ENCODE peak calls at places on chromosome 20, in nine cellular contexts. H, I, Y, V, O, U, E, T and Z are unnamed samples. For H3K9me3, the result is how much of the 10 kb centered on the place peaks cover.

GRCh38 chr20:60784321-60784720 is 467.7 kb upstream of the CDH4 start:
- DNase-seq in H (no peak), Y (no peak), U (no peak), T (no peak), E (no peak), I (no peak), O (no peak), V (no peak), Z (no peak)

GRCh38 chr20:46905364-46906125 is 10.9 kb downstream of the EYA2 start:
- DNase-seq in I (no peak), V (no peak), U (peak), E (no peak), O (no peak), Y (no peak), H (no peak), T (no peak), Z (no peak)

GRCh38 chr20:20843982-20844381 is 131.5 kb upstream of the RALGAPA2 start:
- DNase-seq in U (no peak), I (no peak), E (peak), V (no peak), Y (no peak), O (no peak), H (no peak), T (no peak), Z (peak)

GRCh38 chr20:32636821-32637220 is 36.9 kb downstream of the C20orf203 start:
- DNase-seq in O (no peak), V (no peak), U (no peak), Y (no peak), I (no peak), H (no peak), E (no peak), T (no peak), Z (peak)

GRCh38 chr20:41510224-41510623 is 108.0 kb downstream of the CHD6 start:
- DNase-seq in H (no peak), I (no peak), T (no peak), V (no peak), E (no peak), U (no peak), O (no peak), Y (no peak), Z (no peak)

GRCh38 chr20:8756410-8756809 is 312.5 kb upstream of the PLCB4 start:
- DNase-seq in V (no peak), O (no peak), U (no peak), I (no peak), T (peak), H (no peak), Y (no peak), E (no peak), Z (no peak)

GRCh38 chr20:59007758-59008511 is 881 bp upstream of the CTSZ start:
- DNase-seq in T (peak), H (peak), V (peak), O (peak), I (no peak), U (no peak), E (no peak), Y (peak), Z (peak)

GRCh38 chr20:53447271-53447670 is 146.4 kb downstream of the ZNF217 start:
- DNase-seq in H (no peak), Y (no peak), U (no peak), E (no peak), V (no peak), I (no peak), T (no peak), O (no peak), Z (no peak)

GRCh38 chr20:22958390-22958789 is 76.7 kb upstream of the SSTR4 start:
- DNase-seq in V (no peak), H (no peak), E (no peak), Y (no peak), U (no peak), I (no peak), O (no peak), T (no peak), Z (no peak)

DNA sequence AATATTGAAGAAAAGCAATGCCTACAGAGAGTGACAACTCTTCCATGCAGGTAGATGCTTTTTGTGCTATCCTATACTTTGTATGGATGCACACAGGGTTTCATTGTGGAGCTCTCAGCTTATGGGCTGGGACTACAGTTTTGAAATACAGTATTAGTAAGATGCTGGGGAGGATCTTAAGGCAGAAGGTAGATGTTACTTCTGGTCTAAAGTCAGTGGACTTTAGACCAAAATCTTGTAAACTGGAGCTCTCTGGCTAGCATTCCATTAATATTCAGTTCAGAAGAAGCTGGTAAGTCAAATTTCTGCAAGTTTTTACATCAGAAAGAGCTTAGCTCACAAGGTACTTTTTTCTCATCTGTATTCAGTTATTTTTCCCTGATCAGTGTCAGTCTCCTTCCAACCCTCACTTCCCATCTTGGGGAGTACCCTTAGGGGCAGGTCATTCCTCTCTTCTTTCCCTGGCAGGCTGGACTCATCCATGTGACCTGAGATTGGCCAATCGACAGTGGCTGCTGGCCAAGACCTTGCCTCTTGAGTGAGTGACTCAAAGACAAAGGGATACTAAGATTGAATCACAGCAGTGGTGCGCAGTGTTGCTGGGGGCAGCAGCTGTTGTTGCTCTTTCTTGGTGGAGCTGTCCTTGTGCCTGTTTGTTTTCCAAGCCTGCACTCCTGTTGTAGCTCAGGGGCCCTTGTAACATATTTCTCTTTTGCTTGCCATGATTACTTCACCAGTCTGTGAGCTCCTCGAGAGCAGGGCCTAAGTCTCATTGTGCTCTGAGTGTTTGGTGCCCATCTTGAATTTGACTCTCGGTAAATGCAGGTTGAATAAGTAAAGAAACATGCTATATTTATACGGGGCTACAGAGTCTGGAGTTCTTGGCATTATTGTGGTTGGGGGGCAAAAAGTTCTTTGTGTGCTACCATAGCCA is 2.8 kb upstream of the PHF20 start:
- DNase-seq in V (peak), O (peak), Y (peak), U (peak), E (peak), I (no peak), H (peak), T (peak), Z (peak)
- H3K4me3 ChIP-seq in V (no peak), O (no peak), Y (no peak), U (no peak), E (no peak), I (peak), H (no peak), T (no peak), Z (no peak)

GRCh38 chr20:62418709-62419487 is 8.4 kb downstream of the RBBP8NL start:
- DNase-seq in E (no peak), U (no peak), O (no peak), I (no peak), T (no peak), Y (no peak), H (no peak), V (no peak), Z (no peak)

GRCh38 chr20:62422636-62423325 is 4.6 kb downstream of the RBBP8NL start:
- DNase-seq in H (no peak), U (no peak), Y (no peak), T (no peak), E (no peak), I (no peak), V (no peak), O (no peak), Z (no peak)

GRCh38 chr20:62419759-62420158 is 7.6 kb downstream of the RBBP8NL start:
- DNase-seq in V (no peak), I (no peak), H (no peak), E (no peak), O (no peak), T (no peak), U (no peak), Y (no peak), Z (no peak)

GRCh38 chr20:62421716-62421990 is 5.7 kb downstream of the RBBP8NL start:
- DNase-seq in H (no peak), Y (no peak), I (no peak), T (no peak), O (no peak), U (no peak), V (no peak), E (no peak), Z (no peak)

GRCh38 chr20:62420846-62421715 is 6.3 kb downstream of the RBBP8NL start:
- DNase-seq in O (no peak), Y (no peak), T (no peak), U (no peak), H (no peak), V (no peak), E (peak), I (no peak), Z (no peak)
- H3K9me3 ChIP-seq in O (under half), Y (under half), T (under half), U (under half), H (under half), V (under half), E (under half), I (under half), Z (under half)

DNA sequence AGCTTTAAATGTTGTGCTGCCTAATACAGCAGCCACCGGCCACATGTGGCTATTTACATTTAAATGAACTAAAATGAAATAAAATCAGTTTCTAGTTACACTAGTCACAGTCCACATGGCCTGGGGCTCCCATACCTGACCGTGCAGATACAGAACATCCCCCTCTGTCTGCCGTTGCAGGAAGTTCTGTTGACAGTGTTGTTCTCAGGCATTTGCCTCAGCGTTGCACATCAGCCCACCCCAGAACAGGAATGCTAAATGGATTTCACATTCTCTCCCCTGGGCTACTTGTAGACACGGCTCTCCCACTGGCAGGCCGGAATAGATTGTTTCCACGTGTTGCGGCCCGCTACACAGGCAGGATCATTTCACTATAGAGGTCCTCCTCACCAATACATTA is 26.3 kb downstream of the JAG1 start:
- DNase-seq in I (no peak), Y (no peak), U (no peak), O (peak), H (no peak), V (no peak), E (peak), T (no peak), Z (peak)
- TF ChIP-seq CTCF in I (no peak), Y (peak), U (no peak), O (peak), H (no peak), V (no peak), E (peak), T (no peak), Z (peak)

GRCh38 chr20:43722153-43722505 is 4.7 kb downstream of the GTSF1L start:
- DNase-seq in H (no peak), O (no peak), U (no peak), E (no peak), T (no peak), V (no peak), Y (no peak), I (peak), Z (no peak)

GRCh38 chr20:43720007-43720406 is 6.8 kb downstream of the GTSF1L start:
- DNase-seq in H (no peak), O (no peak), Y (no peak), I (no peak), U (no peak), V (no peak), E (no peak), T (no peak), Z (no peak)

GRCh38 chr20:43723194-43723593 is 3.6 kb downstream of the GTSF1L start:
- DNase-seq in O (no peak), I (no peak), T (no peak), H (no peak), U (no peak), V (no peak), E (no peak), Y (no peak), Z (no peak)

GRCh38 chr20:43721097-43721428 is 5.7 kb downstream of the GTSF1L start:
- DNase-seq in I (no peak), H (no peak), E (no peak), U (no peak), T (no peak), O (no peak), Y (no peak), V (no peak), Z (no peak)

GRCh38 chr20:43721429-43722152 is 5.2 kb downstream of the GTSF1L start:
- DNase-seq in I (no peak), U (no peak), O (no peak), Y (no peak), H (no peak), V (no peak), E (no peak), T (no peak), Z (peak)
- H3K4me3 ChIP-seq in I (peak), U (no peak), O (no peak), Y (no peak), H (no peak), V (no peak), E (no peak), T (no peak), Z (no peak)

GRCh38 chr20:55211481-55211880 is 736.1 kb downstream of the DOK5 start:
- DNase-seq in I (no peak), U (no peak), H (no peak), V (no peak), E (no peak), T (no peak), Y (no peak), O (no peak), Z (no peak)
- H3K9me3 ChIP-seq in I (under half), U (under half), H (under half), V (under half), E (under half), T (under half), Y (under half), O (under half), Z (under half)

GRCh38 chr20:3669710-3670367 is 6.6 kb upstream of the GFRA4 start:
- DNase-seq in E (no peak), U (no peak), O (no peak), T (no peak), Y (peak), H (peak), V (no peak), I (no peak), Z (no peak)

GRCh38 chr20:3670945-3671344 is 7.7 kb upstream of the GFRA4 start:
- DNase-seq in Y (peak), T (no peak), H (peak), O (no peak), V (peak), I (no peak), E (no peak), U (no peak), Z (no peak)

GRCh38 chr20:3672864-3673550 is 8.8 kb downstream of the ADAM33 start:
- DNase-seq in O (no peak), I (no peak), H (no peak), U (no peak), Y (peak), V (peak), T (no peak), E (no peak), Z (no peak)

GRCh38 chr20:3671986-3672863 is 9.0 kb upstream of the GFRA4 start:
- DNase-seq in V (peak), I (no peak), Y (peak), E (no peak), T (no peak), O (no peak), U (no peak), H (peak), Z (peak)

DNA sequence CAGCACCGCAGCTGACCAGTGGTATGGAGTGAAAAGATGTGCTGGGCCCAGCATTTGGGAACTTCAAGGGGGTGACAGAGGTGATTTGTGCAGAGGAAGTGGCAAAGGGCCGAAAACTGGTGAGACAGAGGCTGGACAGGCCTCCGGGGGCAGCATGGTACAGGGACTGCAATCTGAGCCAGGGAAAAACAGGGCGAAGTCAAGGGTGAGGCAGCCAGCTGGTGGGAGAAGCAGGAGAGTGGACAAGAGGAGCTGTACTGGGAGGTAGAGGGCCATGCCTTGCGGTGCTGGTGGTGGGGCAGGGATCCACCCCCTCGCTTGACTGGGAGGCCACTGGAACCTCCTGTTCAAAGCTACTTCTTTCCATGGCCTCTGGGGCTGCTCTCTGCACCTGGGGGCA is 7.3 kb upstream of the GFRA4 start:
- DNase-seq in O (no peak), U (no peak), I (no peak), V (no peak), H (peak), T (no peak), Y (peak), E (peak), Z (peak)
- TF ChIP-seq CTCF in O (no peak), U (no peak), I (no peak), V (no peak), H (no peak), T (no peak), Y (no peak), E (peak), Z (peak)

GRCh38 chr20:37344506-37345338 is 1.2 kb upstream of the SRC start:
- DNase-seq in V (peak), T (peak), E (peak), I (no peak), U (no peak), H (peak), O (peak), Y (no peak), Z (peak)
- H3K4me3 ChIP-seq in V (peak), T (no peak), E (peak), I (no peak), U (no peak), H (peak), O (peak), Y (no peak), Z (peak)